ENCODE peak calls at places on chromosomes 2 and 18, in four cellular contexts. S is HepG2, C is GM12878, Y is K562. R is an unnamed sample.

GRCh38 chr2:63818276-63818675 is 23.4 kb upstream of the UGP2 start:
- DNase-seq in S (no peak), C (no peak), Y (no peak), R (no peak)

GRCh38 chr2:38747007-38747424 is 4.1 kb downstream of the SRSF7 start:
- DNase-seq in S (no peak), C (no peak), Y (no peak), R (no peak)

GRCh38 chr2:216546646-216547403 is 48.2 kb downstream of the RPL37A start:
- DNase-seq in S (no peak), C (no peak), Y (no peak), R (no peak)

GRCh38 chr2:105526000-105526925 is 127.4 kb upstream of the FHL2 start:
- DNase-seq in S (no peak), C (no peak), Y (no peak), R (no peak)

GRCh38 chr2:129909648-129910418 is 69.6 kb upstream of the RAB6C start:
- DNase-seq in S (no peak), C (no peak), Y (no peak), R (no peak)

GRCh38 chr2:183215917-183216316 is 91.7 kb downstream of the NUP35 start:
- DNase-seq in S (no peak), C (no peak), Y (no peak), R (no peak)

GRCh38 chr2:45258251-45258775 is 249.1 kb upstream of the SIX2 start:
- DNase-seq in S (no peak), C (no peak), Y (no peak), R (no peak)

GRCh38 chr2:216572582-216573578 is 60.3 kb upstream of the IGFBP2 start:
- DNase-seq in S (peak), C (no peak), Y (no peak), R (no peak)

GRCh38 chr2:60840880-60841279 is 40.5 kb upstream of the REL start:
- DNase-seq in S (no peak), C (peak), Y (no peak), R (no peak)
- TF ChIP-seq RAD21 in S (no peak), C (peak), Y (no peak), R (no peak)

GRCh38 chr2:154670083-154670482 is 28.4 kb upstream of the KCNJ3 start:
- DNase-seq in S (no peak), C (no peak), Y (no peak), R (no peak)

DNA sequence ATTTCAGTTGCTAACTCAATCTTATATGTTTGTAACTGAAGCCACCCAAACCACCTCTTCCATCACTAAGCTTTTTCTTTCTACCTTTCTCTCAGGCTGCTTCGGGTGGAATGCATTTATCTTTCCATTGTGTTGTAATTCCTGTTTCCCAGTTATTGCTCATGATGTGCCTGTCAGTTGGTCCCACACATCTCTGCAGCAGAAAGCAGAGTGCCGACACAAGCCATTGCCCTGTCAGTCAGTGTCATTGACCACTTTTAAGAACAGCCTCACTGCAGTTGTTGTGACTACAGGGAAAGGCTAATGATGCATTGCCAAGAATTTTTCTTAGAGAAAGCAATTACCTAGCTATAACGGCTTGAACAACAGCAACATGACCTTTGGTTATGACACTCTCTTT is 24.8 kb upstream of the KCNJ3 start:
- DNase-seq in S (no peak), C (no peak), Y (no peak), R (no peak)
- TF ChIP-seq ATF2 in S (no peak), C (no peak), Y (no peak), R (no peak)

DNA sequence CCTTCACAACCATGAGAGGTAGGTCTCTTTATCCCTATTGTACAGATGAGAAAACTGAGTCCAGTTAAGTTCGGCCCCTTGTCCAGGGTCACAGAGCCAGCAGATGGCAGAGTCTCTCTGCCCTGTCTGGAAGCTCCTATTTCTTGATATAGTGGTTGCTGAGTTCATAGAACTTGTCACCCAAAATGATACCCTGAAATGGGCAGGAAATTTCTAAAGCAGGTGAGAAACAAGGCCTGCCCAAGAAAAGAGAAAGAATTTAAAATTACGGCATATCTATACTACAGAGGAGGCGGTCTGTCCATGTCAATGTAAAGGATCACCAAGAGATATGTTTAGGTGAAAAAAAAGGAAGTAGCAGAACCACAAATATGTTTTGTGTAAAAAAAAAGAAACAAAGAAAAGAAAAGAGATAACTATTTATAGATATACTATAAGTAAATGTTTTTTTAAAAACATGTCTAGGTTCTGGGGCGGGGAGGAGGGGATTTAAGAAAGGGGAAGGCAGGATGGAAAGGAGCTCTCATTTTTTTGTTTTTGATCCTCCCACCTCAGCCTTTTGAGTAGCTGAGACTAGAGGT is 39.8 kb downstream of the MYO7B start:
- DNase-seq in S (no peak), C (no peak), Y (no peak), R (no peak)
- TF ChIP-seq RAD21 in S (no peak), C (no peak), Y (no peak), R (no peak)

DNA sequence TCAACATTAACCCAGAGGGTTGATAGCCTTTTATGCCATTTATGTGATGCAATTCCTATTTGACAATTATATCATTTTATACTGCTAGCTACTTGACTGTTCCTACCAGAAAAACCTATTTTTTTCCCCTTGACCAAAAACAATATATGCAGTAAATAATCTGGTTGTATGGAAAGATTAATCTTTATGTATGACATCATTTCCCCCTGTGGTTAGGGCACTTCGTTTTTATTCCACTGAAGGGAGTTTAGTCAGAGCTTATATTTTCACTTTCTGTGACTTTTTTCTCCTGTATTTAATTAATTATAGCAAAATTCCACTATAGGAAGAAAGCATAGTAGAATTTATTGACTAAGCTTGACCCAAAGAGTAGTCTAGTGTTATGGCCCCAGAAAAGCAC is 107.6 kb downstream of the HAUS1 start:
- DNase-seq in S (no peak), C (no peak), Y (no peak), R (no peak)
- TF ChIP-seq ATF2 in S (no peak), C (no peak), Y (no peak), R (no peak)

GRCh38 chr2:125979886-125980285 is 676.1 kb upstream of the GYPC start:
- DNase-seq in S (no peak), C (no peak), Y (no peak), R (no peak)
- TF ChIP-seq RAD21 in S (no peak), C (no peak), Y (no peak), R (no peak)

GRCh38 chr2:56155188-56155587 is 28.6 kb upstream of the CCDC85A start:
- DNase-seq in S (no peak), C (no peak), Y (no peak), R (no peak)
- TF ChIP-seq ATF2 in S (no peak), C (no peak), Y (no peak), R (no peak)

DNA sequence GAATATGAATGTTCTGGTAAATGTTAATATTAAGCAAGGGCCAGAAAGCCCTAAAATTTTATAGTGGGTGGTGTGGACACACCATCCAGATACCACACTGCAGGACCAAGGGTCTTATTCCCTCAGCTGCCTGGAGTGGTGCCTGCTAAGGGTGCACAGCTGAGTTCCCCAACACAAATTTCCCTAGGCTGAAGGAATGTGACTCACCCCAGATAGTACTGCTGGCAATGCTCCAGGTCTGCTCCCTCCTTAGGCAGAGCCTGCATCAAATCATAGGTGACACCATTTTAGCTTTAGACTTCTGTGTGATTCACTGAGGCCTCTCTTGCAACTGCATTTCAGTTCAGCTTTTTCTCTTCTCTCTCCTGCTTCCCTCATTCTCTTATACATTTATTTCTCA is 321.1 kb downstream of the SATB2 start:
- DNase-seq in S (no peak), C (no peak), Y (no peak), R (no peak)
- TF ChIP-seq RAD21 in S (no peak), C (no peak), Y (no peak), R (no peak)

GRCh38 chr18:26044807-26045206 is 45.6 kb downstream of the SS18 start:
- DNase-seq in S (no peak), C (no peak), Y (no peak), R (no peak)

GRCh38 chr18:26036635-26037034 is 53.8 kb downstream of the SS18 start:
- DNase-seq in S (no peak), C (no peak), Y (no peak), R (no peak)

GRCh38 chr18:26034850-26035497 is 55.4 kb downstream of the SS18 start:
- DNase-seq in S (no peak), C (no peak), Y (no peak), R (no peak)

GRCh38 chr18:26039203-26039602 is 51.2 kb downstream of the SS18 start:
- DNase-seq in S (no peak), C (no peak), Y (no peak), R (no peak)

DNA sequence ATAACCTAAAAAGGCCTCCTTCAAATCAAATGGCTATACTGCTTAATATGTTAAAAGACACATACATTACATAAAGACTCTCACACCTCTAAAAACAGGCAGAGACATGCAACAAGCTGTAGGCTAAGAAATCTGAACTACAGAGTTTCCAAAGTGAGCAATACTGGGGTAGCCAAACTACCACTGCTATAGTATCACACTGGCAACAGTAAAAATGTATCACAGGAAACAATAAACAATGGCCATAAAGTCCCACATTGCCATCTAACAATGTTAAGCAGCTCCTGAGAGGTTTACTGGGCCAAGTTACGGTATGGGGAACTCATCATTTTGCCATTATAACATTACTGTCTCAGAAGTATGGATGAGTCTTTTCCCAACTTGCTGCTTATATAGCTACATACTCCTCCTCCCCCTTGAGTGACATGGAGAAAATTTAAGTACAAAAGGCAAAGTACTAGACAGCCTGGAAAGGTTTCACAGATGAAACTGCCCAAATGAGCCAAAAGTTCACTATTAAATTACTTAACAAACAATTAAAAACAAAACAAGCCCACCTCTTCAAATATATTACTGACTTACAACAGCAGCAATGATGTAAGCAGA is 50.3 kb downstream of the SS18 start:
- DNase-seq in S (no peak), C (no peak), Y (no peak), R (no peak)
- TF ChIP-seq ATF2 in S (no peak), C (no peak), Y (no peak), R (no peak)

DNA sequence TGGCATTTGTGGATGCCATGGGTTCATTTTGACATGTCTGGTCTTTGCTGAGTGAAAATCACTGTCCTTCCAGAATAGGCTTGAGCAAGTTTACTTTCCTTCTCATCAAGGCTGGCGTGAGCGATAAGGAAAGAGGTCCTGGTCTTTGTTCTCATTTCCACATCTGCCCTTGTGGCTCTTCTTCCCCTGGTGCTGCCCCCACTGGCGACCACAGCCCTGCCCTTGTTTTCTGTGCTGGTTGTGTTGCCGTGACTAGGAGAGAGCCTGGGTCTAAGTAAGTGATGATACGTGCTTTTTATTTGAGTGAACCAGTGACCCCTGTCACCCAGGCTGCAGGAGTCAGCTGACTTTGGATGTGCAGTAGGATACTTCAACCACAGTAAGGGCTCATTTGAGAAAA is 441.7 kb downstream of the RNF144A start:
- DNase-seq in S (peak), C (no peak), Y (no peak), R (no peak)
- TF ChIP-seq RAD21 in S (no peak), C (no peak), Y (no peak), R (no peak)

GRCh38 chr18:58671941-58672565 is 788 bp downstream of the MALT1 start:
- DNase-seq in S (no peak), C (no peak), Y (no peak), R (no peak)

GRCh38 chr18:58671122-58671940 is at the start of gene MALT1:
- DNase-seq in S (peak), C (peak), Y (peak), R (peak)

GRCh38 chr18:58674159-58674558 is 2.9 kb downstream of the MALT1 start:
- DNase-seq in S (no peak), C (no peak), Y (no peak), R (no peak)

GRCh38 chr18:58676270-58676669 is 5.0 kb downstream of the MALT1 start:
- DNase-seq in S (no peak), C (no peak), Y (no peak), R (no peak)

GRCh38 chr18:58674863-58675472 is 3.7 kb downstream of the MALT1 start:
- DNase-seq in S (no peak), C (no peak), Y (no peak), R (no peak)
- TF ChIP-seq ATF2 in S (no peak), C (no peak), Y (no peak), R (no peak)

R was measured in H1.